ENCODE peak calls at places on chromosomes 11 and 22, in four cellular contexts. N is K562, C is WTC11, H is HepG2. L is an unnamed sample.

GRCh38 chr11:13391217-13391616 is 71.8 kb downstream of the BTBD10 start:
- DNase-seq in N (no peak), C (no peak), H (no peak), L (no peak)

GRCh38 chr11:67289651-67290479 is 762 bp downstream of the ANKRD13D start:
- DNase-seq in N (no peak), C (no peak), H (no peak), L (no peak)

GRCh38 chr11:29093416-29093815 is 923.4 kb downstream of the KCNA4 start:
- DNase-seq in N (no peak), C (no peak), H (peak; percentile 2), L (no peak)

GRCh38 chr11:104200688-104201087 is 36.7 kb upstream of the PDGFD start:
- DNase-seq in N (no peak), C (no peak), H (no peak), L (no peak)

GRCh38 chr11:77729063-77729462 is 91.5 kb downstream of the RSF1 start:
- DNase-seq in N (no peak), C (no peak), H (peak; percentile 82), L (no peak)

GRCh38 chr11:123235117-123235686 is 40.2 kb upstream of the CLMP start:
- DNase-seq in N (peak; percentile 73), C (peak; percentile 75), H (peak; percentile 9), L (peak; percentile 89)

GRCh38 chr11:28760676-28761390 is 652.6 kb downstream of the METTL15 start:
- DNase-seq in N (no peak), C (no peak), H (no peak), L (no peak)

GRCh38 chr11:32183512-32183911 is 92.6 kb downstream of the RCN1 start:
- DNase-seq in N (no peak), C (no peak), H (no peak), L (no peak)

GRCh38 chr22:22728382-22728781 is 84.0 kb downstream of the GGTLC2 start:
- DNase-seq in N (no peak), C (no peak), H (no peak), L (no peak)

GRCh38 chr11:29024386-29024785 is 916.2 kb downstream of the METTL15 start:
- DNase-seq in N (no peak), C (no peak), H (no peak), L (no peak)

GRCh38 chr11:1561266-1561665 is 10.8 kb downstream of the DUSP8 start:
- DNase-seq in N (no peak), C (no peak), H (no peak), L (no peak)

GRCh38 chr11:1557904-1558831 is 13.9 kb downstream of the DUSP8 start:
- DNase-seq in N (no peak), C (no peak), H (no peak), L (no peak)

GRCh38 chr11:1560618-1561251 is 11.3 kb downstream of the DUSP8 start:
- DNase-seq in N (no peak), C (no peak), H (no peak), L (no peak)

GRCh38 chr11:1560011-1560579 is 12.0 kb downstream of the DUSP8 start:
- DNase-seq in N (no peak), C (no peak), H (no peak), L (no peak)

DNA sequence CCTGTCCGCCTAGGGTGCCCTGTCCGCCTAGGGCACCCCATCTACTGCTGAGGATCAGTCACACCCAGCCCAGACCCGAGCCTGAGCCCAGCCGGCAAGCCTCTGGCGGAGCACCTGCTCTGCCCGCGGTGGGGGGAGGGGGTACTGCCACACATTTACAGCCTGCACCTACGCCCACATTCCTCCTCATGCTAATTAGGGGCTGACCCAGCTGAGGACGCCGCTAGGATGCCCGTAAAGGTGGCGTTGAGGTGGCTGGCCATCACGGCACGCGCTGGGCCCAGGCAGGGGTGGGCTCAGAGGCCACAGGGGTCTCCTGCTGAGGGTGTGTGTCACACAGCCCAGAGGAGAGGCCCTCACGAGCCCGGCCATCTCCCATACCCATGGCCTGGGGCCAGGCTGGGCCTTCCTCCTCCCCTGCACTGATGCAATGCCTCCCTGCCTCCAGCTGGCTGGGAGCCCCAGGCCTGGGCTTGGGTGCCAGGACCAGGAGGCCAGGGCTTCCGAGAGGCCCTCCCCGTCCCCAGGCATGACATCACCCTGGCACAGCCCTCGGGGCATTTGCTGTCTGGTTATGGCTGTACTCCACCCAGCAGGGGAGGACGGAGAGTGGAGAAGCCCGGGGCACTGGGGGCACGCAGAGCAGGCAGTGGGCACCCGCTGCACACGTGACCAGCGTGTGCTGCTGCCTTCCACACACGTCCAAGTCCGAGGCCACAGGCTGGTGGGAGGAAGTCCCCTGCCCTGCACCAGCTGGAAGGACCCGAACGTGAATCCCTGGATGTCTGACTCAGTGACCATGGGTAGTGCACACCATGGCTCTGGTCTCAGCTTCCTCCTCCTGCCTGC is 12.7 kb downstream of the DUSP8 start:
- DNase-seq in N (no peak), C (peak; percentile 75), H (no peak), L (peak; percentile 80)
- TF ChIP-seq JUN in N (no peak), C (no peak), H (no peak), L (no peak)

DNA sequence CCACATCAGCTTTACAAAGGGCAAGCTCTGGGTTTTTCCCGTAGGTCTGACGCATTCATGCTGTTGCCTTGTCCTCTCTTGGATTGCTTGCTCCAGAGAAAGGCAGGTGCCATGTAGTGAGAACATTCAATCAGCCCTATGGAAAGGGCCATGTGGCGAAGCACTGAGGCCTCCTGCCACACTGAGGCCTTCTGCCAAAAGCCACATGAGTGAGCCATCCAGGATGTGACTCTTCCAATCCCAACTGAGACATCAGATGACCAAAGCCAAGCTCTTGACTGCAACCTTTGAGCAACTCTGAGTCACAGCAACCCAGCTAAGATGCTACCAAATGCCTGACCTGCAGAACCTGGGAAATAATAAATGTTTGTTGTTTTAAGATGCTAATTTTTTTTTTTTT is 9.0 kb upstream of the PANX3 start:
- DNase-seq in N (no peak), C (no peak), H (no peak), L (no peak)
- TF ChIP-seq ATF2 in N (no peak), C (no peak), H (no peak), L (no peak)

GRCh38 chr22:35973388-35973787 is 55.2 kb downstream of the RBFOX2 start:
- DNase-seq in N (no peak), C (no peak), H (no peak), L (no peak)

GRCh38 chr22:35981900-35982299 is 46.7 kb downstream of the RBFOX2 start:
- DNase-seq in N (no peak), C (no peak), H (no peak), L (no peak)

GRCh38 chr22:35984183-35984710 is 44.4 kb downstream of the RBFOX2 start:
- DNase-seq in N (no peak), C (no peak), H (no peak), L (no peak)

GRCh38 chr22:35977136-35977535 is 51.5 kb downstream of the RBFOX2 start:
- DNase-seq in N (no peak), C (no peak), H (no peak), L (no peak)

DNA sequence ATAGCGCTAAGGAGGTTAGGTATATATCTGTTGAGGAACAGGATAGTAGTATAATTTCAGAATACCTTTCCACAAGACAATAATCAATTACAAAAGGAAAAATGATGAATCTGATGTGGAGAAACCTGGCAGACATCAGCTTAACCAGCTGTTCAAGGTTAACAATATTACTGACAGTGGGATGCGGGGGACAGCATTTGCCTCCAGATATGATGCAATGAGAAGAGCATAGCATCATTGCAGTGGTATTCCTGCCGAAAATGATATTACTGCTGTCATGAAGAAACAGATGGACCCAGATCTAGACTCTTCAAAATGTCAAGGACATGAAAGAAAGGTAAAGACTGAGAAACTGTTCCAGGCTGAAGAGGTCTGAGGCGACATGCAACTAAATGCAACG is 49.7 kb downstream of the RBFOX2 start:
- DNase-seq in N (no peak), C (no peak), H (no peak), L (no peak)
- TF ChIP-seq JUN in N (no peak), C (no peak), H (no peak), L (no peak)

DNA sequence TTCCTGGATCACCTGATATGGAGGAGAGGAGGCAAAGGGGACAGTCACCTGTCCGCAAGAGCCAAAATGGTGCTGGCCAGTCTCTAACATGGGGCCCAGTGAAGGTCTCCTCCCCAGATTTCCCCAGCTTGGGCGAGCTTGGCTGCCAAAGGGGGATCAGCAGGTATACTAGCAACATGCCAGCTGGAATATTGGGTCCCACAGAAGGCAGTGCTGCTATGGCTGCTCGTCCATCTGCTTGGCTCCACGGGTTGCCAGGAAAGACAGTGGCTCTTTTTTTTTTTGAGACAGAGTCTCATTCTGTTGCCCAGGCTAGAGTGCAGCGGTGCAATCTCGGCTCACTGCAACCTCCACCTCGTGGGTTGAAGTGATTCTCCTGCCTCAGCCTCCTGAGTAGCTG is 12.7 kb upstream of the KAT5 start:
- DNase-seq in N (no peak), C (no peak), H (no peak), L (no peak)
- TF ChIP-seq ATF2 in N (no peak), C (no peak), H (no peak), L (no peak)

GRCh38 chr11:124864176-124864891 is 898 bp upstream of the ROBO3 start:
- DNase-seq in N (no peak), C (no peak), H (no peak), L (no peak)

GRCh38 chr11:124864892-124865180 is 396 bp upstream of the ROBO3 start:
- DNase-seq in N (no peak), C (no peak), H (no peak), L (no peak)

GRCh38 chr11:124865181-124865901 is at the start of gene ROBO3:
- DNase-seq in N (no peak), C (no peak), H (no peak), L (no peak)

GRCh38 chr11:124863137-124863825 is 2.0 kb upstream of the ROBO3 start:
- DNase-seq in N (no peak), C (peak; percentile 44), H (peak; percentile 20), L (no peak)

GRCh38 chr11:124863826-124864165 is 1.4 kb upstream of the ROBO3 start:
- DNase-seq in N (no peak), C (no peak), H (no peak), L (no peak)
- TF ChIP-seq JUN in N (no peak), C (no peak), H (no peak), L (no peak)

DNA sequence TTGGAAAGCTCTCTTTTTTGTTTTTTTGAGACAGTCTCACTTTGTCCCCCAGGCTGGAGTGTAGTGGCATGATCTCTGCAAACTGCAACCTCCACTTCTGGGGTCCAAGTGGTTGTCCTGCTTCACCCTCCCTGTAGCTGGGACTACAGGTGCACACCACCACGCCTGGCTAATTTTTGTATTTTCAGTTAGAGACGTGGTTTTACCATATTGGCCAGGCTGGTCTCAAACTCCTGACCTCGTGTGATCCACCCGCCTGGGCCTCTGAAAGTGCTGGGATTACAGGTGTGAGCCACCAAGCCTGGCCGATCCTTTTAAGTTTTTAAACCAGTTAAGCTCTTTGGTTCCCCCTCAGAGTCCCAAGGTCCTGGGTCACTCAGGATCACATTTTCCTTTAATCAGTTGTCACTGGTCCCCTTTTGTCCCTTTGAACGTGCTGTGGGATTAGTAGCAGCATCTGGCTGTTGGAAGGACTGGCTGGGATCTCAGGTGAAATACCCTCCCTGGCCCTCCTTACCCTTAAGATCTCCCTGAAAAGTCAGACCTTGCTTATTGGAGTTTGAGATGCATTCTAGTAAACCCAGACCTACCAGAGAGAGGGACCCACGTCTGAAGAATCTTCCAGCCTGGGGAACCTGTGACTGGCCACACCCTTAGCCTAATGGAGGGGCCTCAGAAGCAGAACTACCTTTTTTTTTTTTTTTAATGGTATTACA is 8.1 kb downstream of the MALAT1 start:
- DNase-seq in N (no peak), C (no peak), H (no peak), L (no peak)
- TF ChIP-seq ATF2 in N (no peak), C (no peak), H (no peak), L (peak; percentile 90)

GRCh38 chr11:109401532-109401931 is 20.5 kb upstream of the C11orf87 start:
- DNase-seq in N (no peak), C (no peak), H (no peak), L (no peak)

GRCh38 chr11:109405671-109406070 is 16.3 kb upstream of the C11orf87 start:
- DNase-seq in N (no peak), C (no peak), H (no peak), L (no peak)
- TF ChIP-seq JUN in N (no peak), C (no peak), H (no peak), L (no peak)